ENCODE peak calls at places on chromosomes 7 and 10, in ten cellular contexts. J is GM19239; S is NCI-H1092 treated with DMSO at 0.1 percent for 48 hours; B is kidney tubule cell; K is CD8-positive, alpha-beta memory T cell; D is choroid plexus epithelial cell; H is KBM-7; V is mucosa of gallbladder; X is MM.1S; Z is effector CD4-positive, alpha-beta T cell. P is an unnamed sample.

GRCh38 chr10:59945991-59946390 is 39.6 kb upstream of the CCDC6 start:
- DNase-seq in H (no peak), V (no peak), X (no peak), B (no peak), J (no peak), K (no peak), Z (no peak), D (no peak), S (no peak), P (no peak)

GRCh38 chr10:20891338-20891714 is 5.8 kb downstream of the NEBL start:
- DNase-seq in H (no peak), B (peak), V (no peak), X (no peak), J (no peak), Z (no peak), K (no peak), S (no peak), D (peak), P (no peak)

GRCh38 chr10:480498-480927 is 209.0 kb downstream of the DIP2C start:
- DNase-seq in K (no peak), Z (no peak), J (no peak), D (no peak), X (no peak), V (no peak), B (no peak), H (no peak), S (no peak), P (no peak)

GRCh38 chr7:116177009-116177408 is 33.3 kb upstream of the TES start:
- DNase-seq in B (peak), V (no peak), Z (no peak), K (no peak), X (no peak), J (no peak), D (peak), S (no peak), H (no peak), P (no peak)

GRCh38 chr7:82507976-82508677 is 64.5 kb upstream of the CACNA2D1 start:
- DNase-seq in H (peak), S (no peak), K (no peak), J (no peak), V (no peak), B (peak), Z (no peak), X (no peak), D (no peak), P (no peak)

GRCh38 chr10:108544500-108545120 is 1378.7 kb downstream of the XPNPEP1 start:
- DNase-seq in D (peak), B (peak), J (no peak), H (peak), X (peak), S (peak), V (peak), Z (no peak), K (no peak), P (no peak)

GRCh38 chr10:9733764-9734163 is 1283.9 kb upstream of the CELF2 start:
- DNase-seq in H (no peak), D (no peak), X (no peak), K (no peak), V (no peak), B (no peak), S (no peak), Z (no peak), J (no peak), P (no peak)

GRCh38 chr10:95246582-95247051 is 44.2 kb downstream of the PDLIM1 start:
- DNase-seq in D (peak), S (peak), H (peak), V (peak), B (peak), X (peak), Z (peak), K (peak), J (peak), P (peak)

GRCh38 chr10:37736120-37736519 is 121.3 kb downstream of the ZNF248 start:
- DNase-seq in B (no peak), K (no peak), V (no peak), J (no peak), D (no peak), Z (no peak), S (no peak), H (no peak), X (no peak), P (no peak)

GRCh38 chr7:36084485-36085091 is 68.5 kb upstream of the EEPD1 start:
- DNase-seq in B (peak), D (peak), S (peak), V (peak), Z (no peak), H (no peak), J (no peak), X (no peak), K (no peak), P (no peak)

GRCh38 chr7:136228185-136228584 is 251.0 kb upstream of the MTPN start:
- DNase-seq in B (no peak), X (no peak), Z (no peak), V (peak), J (no peak), H (no peak), S (no peak), K (no peak), D (no peak), P (no peak)

GRCh38 chr10:108454224-108454623 is 1289.7 kb upstream of the SORCS1 start:
- DNase-seq in D (no peak), B (no peak), X (no peak), S (no peak), H (no peak), Z (no peak), J (no peak), V (no peak), K (no peak), P (no peak)

GRCh38 chr7:100467638-100468373 is 3.7 kb upstream of the SPACDR start:
- DNase-seq in Z (no peak), V (no peak), B (no peak), D (no peak), S (peak), X (no peak), J (no peak), K (no peak), H (no peak), P (no peak)

GRCh38 chr7:684416-684815 is 42.1 kb upstream of the DNAAF5 start:
- DNase-seq in X (no peak), S (no peak), D (no peak), H (no peak), K (no peak), V (no peak), J (no peak), Z (no peak), B (no peak), P (no peak)

GRCh38 chr7:132435016-132435990 is 141.0 kb downstream of the PLXNA4 start:
- DNase-seq in K (no peak), V (no peak), J (no peak), D (no peak), S (peak), X (no peak), B (no peak), Z (no peak), H (no peak), P (no peak)

GRCh38 chr7:91264924-91265681 is 870 bp downstream of the FZD1 start:
- DNase-seq in X (peak), V (peak), B (peak), D (peak), S (peak), K (no peak), J (peak), H (peak), Z (no peak), P (no peak)

GRCh38 chr7:98235901-98236300 is 16.1 kb downstream of the TECPR1 start:
- DNase-seq in H (no peak), S (no peak), Z (no peak), B (no peak), D (no peak), J (no peak), K (no peak), V (no peak), X (no peak), P (no peak)

GRCh38 chr10:73867126-73867807 is 7.1 kb downstream of the CAMK2G start:
- DNase-seq in S (no peak), K (no peak), H (no peak), Z (no peak), D (no peak), J (no peak), X (no peak), V (no peak), B (no peak), P (no peak)

GRCh38 chr10:98296514-98296913 is 28.5 kb upstream of the LOXL4 start:
- DNase-seq in J (no peak), K (no peak), B (no peak), Z (no peak), S (no peak), H (no peak), V (no peak), D (peak), X (no peak), P (no peak)

GRCh38 chr10:14513061-14513460 is 182.3 kb upstream of the FRMD4A start:
- DNase-seq in D (no peak), J (no peak), V (no peak), X (no peak), S (no peak), K (no peak), Z (no peak), H (no peak), B (no peak), P (no peak)

GRCh38 chr10:110971638-110972037 is 52.2 kb downstream of the SHOC2 start:
- DNase-seq in H (no peak), V (no peak), X (no peak), S (no peak), J (no peak), B (no peak), D (no peak), K (no peak), Z (no peak), P (no peak)

GRCh38 chr10:126690534-126690933 is 20.0 kb upstream of the C10orf90 start:
- DNase-seq in V (no peak), B (no peak), S (no peak), J (no peak), K (no peak), H (no peak), D (no peak), X (no peak), Z (no peak), P (no peak)

GRCh38 chr10:23558361-23558799 is 119.5 kb downstream of the OTUD1 start:
- DNase-seq in D (no peak), H (no peak), V (no peak), S (no peak), J (no peak), K (no peak), B (no peak), Z (no peak), X (no peak), P (no peak)

GRCh38 chr7:117871778-117872538 is 1.3 kb downstream of the CTTNBP2 start:
- DNase-seq in X (no peak), V (no peak), J (no peak), B (no peak), K (no peak), Z (no peak), S (peak), D (peak), H (peak), P (no peak)

GRCh38 chr7:50367098-50367497 is 62.6 kb downstream of the IKZF1 start:
- DNase-seq in V (no peak), Z (no peak), J (no peak), S (no peak), B (no peak), K (no peak), D (no peak), H (no peak), X (no peak), P (no peak)

GRCh38 chr7:45219801-45220200 is 62.2 kb downstream of the RAMP3 start:
- DNase-seq in B (no peak), S (no peak), X (no peak), D (no peak), H (no peak), J (no peak), K (no peak), V (no peak), Z (no peak), P (no peak)

GRCh38 chr10:115829501-115830215 is 443.3 kb downstream of the GFRA1 start:
- DNase-seq in D (peak), B (peak), K (no peak), J (no peak), V (no peak), S (no peak), H (no peak), Z (no peak), X (no peak), P (no peak)

P was measured in T-helper 9 cell.